ENCODE peak calls at places on chromosome 9, in five cellular contexts. Q is spleen, E is ovary, H is iPS DF 6.9, K is colonic mucosa. Y is an unnamed sample.
A peak's percentile ranks its signal among the peaks of the same experiment; 100 is the strongest.

GRCh38 chr9:91689006-91689405 is 261.0 kb downstream of the ROR2 start:
- DNase-seq in K (no peak), Q (no peak), E (no peak), H (no peak), Y (no peak)

GRCh38 chr9:83986765-83987401 is 6.3 kb downstream of the RMI1 start:
- DNase-seq in K (peak; percentile 81), H (no peak), Q (no peak), E (no peak), Y (no peak)

GRCh38 chr9:137705906-137706305 is 87.1 kb downstream of the EHMT1 start:
- DNase-seq in Q (no peak), H (no peak), E (no peak), K (no peak), Y (no peak)

GRCh38 chr9:113640418-113640817 is 176.9 kb downstream of the RGS3 start:
- DNase-seq in K (no peak), E (no peak), H (no peak), Q (peak; percentile 36), Y (no peak)

GRCh38 chr9:115209601-115210306 is 91.8 kb upstream of the TNC start:
- DNase-seq in K (no peak), Q (no peak), H (no peak), E (no peak), Y (no peak)

GRCh38 chr9:18056993-18057369 is 417.0 kb upstream of the ADAMTSL1 start:
- DNase-seq in K (no peak), E (no peak), Q (no peak), H (no peak), Y (no peak)

GRCh38 chr9:76876098-76876497 is 29.8 kb downstream of the PRUNE2 start:
- DNase-seq in E (no peak), K (no peak), H (no peak), Q (no peak), Y (no peak)

GRCh38 chr9:76646249-76646648 is 118.0 kb upstream of the PCA3 start:
- DNase-seq in E (no peak), H (no peak), Q (no peak), K (peak; percentile 87), Y (peak; percentile 90)

GRCh38 chr9:129751841-129752801 is 721 bp downstream of the PTGES start:
- DNase-seq in H (no peak), Q (no peak), E (no peak), K (peak; percentile 65), Y (no peak)

GRCh38 chr9:125564641-125565040 is 142.4 kb downstream of the MAPKAP1 start:
- DNase-seq in H (no peak), Q (no peak), K (no peak), E (no peak), Y (no peak)

GRCh38 chr9:81737871-81738507 is 48.6 kb upstream of the TLE1 start:
- DNase-seq in E (no peak), H (no peak), Q (no peak), K (peak; percentile 69), Y (no peak)

GRCh38 chr9:127569819-127570401 is 42.2 kb upstream of the STXBP1 start:
- DNase-seq in K (no peak), E (no peak), H (no peak), Q (no peak), Y (no peak)

GRCh38 chr9:84671651-84672467 is 2.3 kb downstream of the NTRK2 start:
- DNase-seq in K (no peak), Q (no peak), H (no peak), E (no peak), Y (no peak)

GRCh38 chr9:36781532-36781931 is 208.8 kb downstream of the MELK start:
- DNase-seq in Q (no peak), H (no peak), K (no peak), E (peak; percentile 22), Y (no peak)

GRCh38 chr9:36779582-36779981 is 206.9 kb downstream of the MELK start:
- DNase-seq in H (no peak), E (no peak), Q (no peak), K (no peak), Y (peak; percentile 25)

GRCh38 chr9:36780186-36780585 is 207.5 kb downstream of the MELK start:
- DNase-seq in K (no peak), E (peak; percentile 24), Q (no peak), H (no peak), Y (no peak)
- H3K27me3 ChIP-seq in K (no peaks in the 10 kb centered on the region), E (no peaks in the 10 kb centered on the region), Q (peaks cover 4% of the 10 kb centered on the region), H (no peaks in the 10 kb centered on the region), Y (no peaks in the 10 kb centered on the region)

DNA sequence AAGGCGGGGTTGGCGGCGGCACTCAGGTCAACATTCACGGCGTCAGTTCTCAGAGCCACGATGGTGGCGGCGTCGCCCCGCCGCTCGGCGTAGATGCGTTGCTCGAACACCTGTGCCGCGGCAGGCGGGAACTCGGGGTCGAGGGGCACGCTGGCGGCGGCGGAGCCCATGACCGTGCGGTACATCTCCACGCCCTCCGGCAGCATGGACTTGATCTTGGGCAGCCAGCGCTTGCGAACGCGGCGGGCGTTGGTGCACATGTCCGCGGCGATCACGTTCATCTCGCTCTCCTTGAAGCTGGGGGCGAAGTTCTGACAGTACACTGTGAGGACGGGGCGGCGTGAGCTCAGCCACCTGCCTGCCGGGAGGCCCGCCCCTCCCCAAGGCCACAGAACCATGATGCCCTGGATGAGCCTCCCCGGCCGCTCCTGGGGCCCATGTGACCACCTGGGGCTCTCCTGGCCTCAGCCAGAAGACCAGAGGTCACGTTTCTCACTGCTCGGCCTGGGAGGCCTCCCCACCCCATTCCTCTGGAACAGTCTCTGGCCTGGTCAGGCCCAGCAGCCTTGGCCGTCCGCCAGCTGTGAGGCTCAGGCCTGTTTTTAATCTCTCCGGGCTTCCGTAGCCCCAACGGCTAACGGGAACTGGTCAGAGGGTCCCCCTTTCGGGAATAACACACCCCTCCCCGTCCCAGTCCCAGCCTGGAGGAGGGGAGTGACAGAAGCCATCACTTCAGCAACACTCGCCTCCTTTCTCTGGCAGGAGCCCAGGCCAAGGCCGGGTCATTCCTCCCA is 50.7 kb upstream of the UBAC1 start:
- DNase-seq in K (peak; percentile 44), E (peak; percentile 90), H (no peak), Q (peak; percentile 87), Y (peak; percentile 53)
- H3K4me3 ChIP-seq in K (no peak overlapping the region), E (no peak overlapping the region), H (no peak overlapping the region), Q (no peak overlapping the region), Y (peak overlapping the region; percentile 12)

GRCh38 chr9:86943871-86944240 is 3.5 kb downstream of the GAS1 start:
- DNase-seq in Q (no peak), K (no peak), E (no peak), H (no peak), Y (no peak)
- H3K27ac ChIP-seq in Q (no peak overlapping the region), K (no peak overlapping the region), E (no peak overlapping the region), H (no peak overlapping the region), Y (no peak overlapping the region)

GRCh38 chr9:90303653-90304052 is 339.0 kb downstream of the DIRAS2 start:
- DNase-seq in Q (no peak), K (no peak), E (no peak), H (no peak), Y (no peak)

GRCh38 chr9:90296539-90296938 is 346.1 kb downstream of the DIRAS2 start:
- DNase-seq in H (no peak), K (no peak), Q (no peak), E (no peak), Y (no peak)

GRCh38 chr9:90300901-90301688 is 341.5 kb downstream of the DIRAS2 start:
- DNase-seq in H (no peak), E (no peak), Q (no peak), K (peak; percentile 36), Y (no peak)

GRCh38 chr9:90299963-90300362 is 342.7 kb downstream of the DIRAS2 start:
- DNase-seq in K (no peak), Q (no peak), E (no peak), H (no peak), Y (no peak)
- H3K27me3 ChIP-seq in K (no peaks in the 10 kb centered on the region), Q (no peaks in the 10 kb centered on the region), E (no peaks in the 10 kb centered on the region), H (no peaks in the 10 kb centered on the region), Y (no peaks in the 10 kb centered on the region)

GRCh38 chr9:85943757-85944430 is 2.9 kb downstream of the NAA35 start:
- DNase-seq in Q (no peak), K (no peak), E (no peak), H (no peak), Y (no peak)
- H3K4me3 ChIP-seq in Q (no peak overlapping the region), K (no peak overlapping the region), E (no peak overlapping the region), H (no peak overlapping the region), Y (no peak overlapping the region)

GRCh38 chr9:116873937-116874900 is 187.1 kb downstream of the TRIM32 start:
- DNase-seq in K (peak; percentile 20), Q (no peak), E (no peak), H (no peak), Y (no peak)
- H3K27ac ChIP-seq in K (no peak overlapping the region), Q (no peak overlapping the region), E (no peak overlapping the region), H (no peak overlapping the region), Y (no peak overlapping the region)

GRCh38 chr9:89621676-89622075 is 16.9 kb downstream of the GADD45G start:
- DNase-seq in H (no peak), K (no peak), E (no peak), Q (no peak), Y (no peak)
- H3K27me3 ChIP-seq in H (no peaks in the 10 kb centered on the region), K (no peaks in the 10 kb centered on the region), E (no peaks in the 10 kb centered on the region), Q (no peaks in the 10 kb centered on the region), Y (no peaks in the 10 kb centered on the region)